ENCODE peak calls at places on chromosomes 6 and 20, in ten cellular contexts. One of them, this sample, is unnamed.

GRCh38 chr6:43575105-43575771 is 600 bp downstream of the XPO5 start:
- DNase-seq in HTR-8/SVneo: peak
- DNase-seq in CD8-positive, alpha-beta T cell: no peak
- DNase-seq in lung microvascular endothelial cell: peak
- DNase-seq in GM12865: no peak
- DNase-seq in fibroblast of the conjunctiva: no peak
- DNase-seq in CD4-positive, alpha-beta T cell: peak
- DNase-seq in fibroblast of lung: peak
- DNase-seq in ELR: peak
- DNase-seq in right lobe of liver: no peak
- DNase-seq in this sample: no peak

GRCh38 chr20:35607003-35607735 is 8.5 kb upstream of the SPAG4 start:
- DNase-seq in HTR-8/SVneo: no peak
- DNase-seq in CD8-positive, alpha-beta T cell: no peak
- DNase-seq in lung microvascular endothelial cell: no peak
- DNase-seq in GM12865: peak
- DNase-seq in fibroblast of the conjunctiva: no peak
- DNase-seq in CD4-positive, alpha-beta T cell: no peak
- DNase-seq in fibroblast of lung: no peak
- DNase-seq in ELR: peak
- DNase-seq in right lobe of liver: no peak
- DNase-seq in this sample: peak

GRCh38 chr6:157982580-157983438 is 1.1 kb downstream of the SYNJ2 start:
- DNase-seq in HTR-8/SVneo: no peak
- DNase-seq in CD8-positive, alpha-beta T cell: no peak
- DNase-seq in lung microvascular endothelial cell: peak
- DNase-seq in GM12865: peak
- DNase-seq in fibroblast of the conjunctiva: no peak
- DNase-seq in CD4-positive, alpha-beta T cell: no peak
- DNase-seq in fibroblast of lung: peak
- DNase-seq in ELR: peak
- DNase-seq in right lobe of liver: no peak
- DNase-seq in this sample: no peak

GRCh38 chr20:55232647-55233046 is 757.3 kb downstream of the DOK5 start:
- DNase-seq in HTR-8/SVneo: no peak
- DNase-seq in CD8-positive, alpha-beta T cell: no peak
- DNase-seq in lung microvascular endothelial cell: no peak
- DNase-seq in GM12865: no peak
- DNase-seq in fibroblast of the conjunctiva: no peak
- DNase-seq in CD4-positive, alpha-beta T cell: no peak
- DNase-seq in fibroblast of lung: no peak
- DNase-seq in ELR: no peak
- DNase-seq in right lobe of liver: no peak
- DNase-seq in this sample: no peak

GRCh38 chr6:121093928-121094327 is 240.4 kb downstream of the TBC1D32 start:
- DNase-seq in HTR-8/SVneo: peak
- DNase-seq in CD8-positive, alpha-beta T cell: no peak
- DNase-seq in lung microvascular endothelial cell: no peak
- DNase-seq in GM12865: no peak
- DNase-seq in fibroblast of the conjunctiva: no peak
- DNase-seq in CD4-positive, alpha-beta T cell: no peak
- DNase-seq in fibroblast of lung: peak
- DNase-seq in ELR: peak
- DNase-seq in right lobe of liver: no peak
- DNase-seq in this sample: no peak

GRCh38 chr6:123803862-123804681 is at the start of gene NKAIN2:
- DNase-seq in HTR-8/SVneo: no peak
- DNase-seq in CD8-positive, alpha-beta T cell: no peak
- DNase-seq in lung microvascular endothelial cell: peak
- DNase-seq in GM12865: peak
- DNase-seq in fibroblast of the conjunctiva: no peak
- DNase-seq in CD4-positive, alpha-beta T cell: no peak
- DNase-seq in fibroblast of lung: no peak
- DNase-seq in ELR: no peak
- DNase-seq in right lobe of liver: peak
- DNase-seq in this sample: peak

GRCh38 chr20:21031666-21032065 is 74.5 kb downstream of the LINC00237 start:
- DNase-seq in HTR-8/SVneo: no peak
- DNase-seq in CD8-positive, alpha-beta T cell: no peak
- DNase-seq in lung microvascular endothelial cell: no peak
- DNase-seq in GM12865: no peak
- DNase-seq in fibroblast of the conjunctiva: no peak
- DNase-seq in CD4-positive, alpha-beta T cell: no peak
- DNase-seq in fibroblast of lung: no peak
- DNase-seq in ELR: no peak
- DNase-seq in right lobe of liver: no peak
- DNase-seq in this sample: no peak

GRCh38 chr6:72219536-72219935 is 333.2 kb downstream of the RIMS1 start:
- DNase-seq in HTR-8/SVneo: no peak
- DNase-seq in CD8-positive, alpha-beta T cell: no peak
- DNase-seq in lung microvascular endothelial cell: no peak
- DNase-seq in GM12865: no peak
- DNase-seq in fibroblast of the conjunctiva: no peak
- DNase-seq in CD4-positive, alpha-beta T cell: no peak
- DNase-seq in fibroblast of lung: peak
- DNase-seq in ELR: no peak
- DNase-seq in right lobe of liver: no peak
- DNase-seq in this sample: no peak

GRCh38 chr20:35601021-35601973 is 14.3 kb upstream of the SPAG4 start:
- DNase-seq in HTR-8/SVneo: no peak
- DNase-seq in CD8-positive, alpha-beta T cell: peak
- DNase-seq in lung microvascular endothelial cell: peak
- DNase-seq in GM12865: peak
- DNase-seq in fibroblast of the conjunctiva: no peak
- DNase-seq in CD4-positive, alpha-beta T cell: peak
- DNase-seq in fibroblast of lung: peak
- DNase-seq in ELR: peak
- DNase-seq in right lobe of liver: peak
- DNase-seq in this sample: peak

GRCh38 chr6:9292975-9293374 is 857.6 kb upstream of the SLC35B3 start:
- DNase-seq in HTR-8/SVneo: no peak
- DNase-seq in CD8-positive, alpha-beta T cell: no peak
- DNase-seq in lung microvascular endothelial cell: no peak
- DNase-seq in GM12865: no peak
- DNase-seq in fibroblast of the conjunctiva: no peak
- DNase-seq in CD4-positive, alpha-beta T cell: no peak
- DNase-seq in fibroblast of lung: peak
- DNase-seq in ELR: no peak
- DNase-seq in right lobe of liver: no peak
- DNase-seq in this sample: no peak

This sample was measured in pancreas.